ENCODE peak calls at places on chromosome 22, in four cellular contexts. One of them, this sample, is unnamed.

GRCh38 chr22:20424553-20424936 is 13.1 kb downstream of the SCARF2 start:
- DNase-seq in fibroblast of the aortic adventitia: no peak
- DNase-seq in activated CD8-positive, alpha-beta memory T cell treated with anti-CD3 and anti-CD28 coated beads, Interleukin-2, amount 10 ng/mL, durations not matched to agents 7 days and 5 days: no peak
- DNase-seq in NCI-H446 treated with DMSO at 0.1 percent for 48 hours: no peak
- DNase-seq in this sample: no peak

GRCh38 chr22:32473388-32473952 is 1.1 kb upstream of the FBXO7 start:
- DNase-seq in fibroblast of the aortic adventitia: peak; percentile 82
- DNase-seq in activated CD8-positive, alpha-beta memory T cell treated with anti-CD3 and anti-CD28 coated beads, Interleukin-2, amount 10 ng/mL, durations not matched to agents 7 days and 5 days: peak; percentile 67
- DNase-seq in NCI-H446 treated with DMSO at 0.1 percent for 48 hours: peak; percentile 50
- DNase-seq in this sample: peak; percentile 77

GRCh38 chr22:23068096-23068831 is 2.1 kb upstream of the GNAZ start:
- DNase-seq in fibroblast of the aortic adventitia: no peak
- DNase-seq in activated CD8-positive, alpha-beta memory T cell treated with anti-CD3 and anti-CD28 coated beads, Interleukin-2, amount 10 ng/mL, durations not matched to agents 7 days and 5 days: peak; percentile 34
- DNase-seq in NCI-H446 treated with DMSO at 0.1 percent for 48 hours: no peak
- DNase-seq in this sample: no peak

GRCh38 chr22:44395116-44396005 is 82.6 kb upstream of the SHISAL1 start:
- DNase-seq in fibroblast of the aortic adventitia: no peak
- DNase-seq in activated CD8-positive, alpha-beta memory T cell treated with anti-CD3 and anti-CD28 coated beads, Interleukin-2, amount 10 ng/mL, durations not matched to agents 7 days and 5 days: peak; percentile 4
- DNase-seq in NCI-H446 treated with DMSO at 0.1 percent for 48 hours: no peak
- DNase-seq in this sample: no peak

GRCh38 chr22:30424471-30425326 is 869 bp upstream of the MTFP1 start:
- DNase-seq in fibroblast of the aortic adventitia: no peak
- DNase-seq in activated CD8-positive, alpha-beta memory T cell treated with anti-CD3 and anti-CD28 coated beads, Interleukin-2, amount 10 ng/mL, durations not matched to agents 7 days and 5 days: peak; percentile 59
- DNase-seq in NCI-H446 treated with DMSO at 0.1 percent for 48 hours: no peak
- DNase-seq in this sample: peak; percentile 42

GRCh38 chr22:44972363-44973083 is 37.3 kb downstream of the PHF21B start:
- DNase-seq in fibroblast of the aortic adventitia: peak; percentile 24
- DNase-seq in activated CD8-positive, alpha-beta memory T cell treated with anti-CD3 and anti-CD28 coated beads, Interleukin-2, amount 10 ng/mL, durations not matched to agents 7 days and 5 days: no peak
- DNase-seq in NCI-H446 treated with DMSO at 0.1 percent for 48 hours: no peak
- DNase-seq in this sample: no peak

GRCh38 chr22:36088292-36088691 is 59.7 kb upstream of the RBFOX2 start:
- DNase-seq in fibroblast of the aortic adventitia: no peak
- DNase-seq in activated CD8-positive, alpha-beta memory T cell treated with anti-CD3 and anti-CD28 coated beads, Interleukin-2, amount 10 ng/mL, durations not matched to agents 7 days and 5 days: no peak
- DNase-seq in NCI-H446 treated with DMSO at 0.1 percent for 48 hours: no peak
- DNase-seq in this sample: no peak

GRCh38 chr22:41418717-41419116 is 27.9 kb downstream of the TOB2 start:
- DNase-seq in fibroblast of the aortic adventitia: no peak
- DNase-seq in activated CD8-positive, alpha-beta memory T cell treated with anti-CD3 and anti-CD28 coated beads, Interleukin-2, amount 10 ng/mL, durations not matched to agents 7 days and 5 days: no peak
- DNase-seq in NCI-H446 treated with DMSO at 0.1 percent for 48 hours: no peak
- DNase-seq in this sample: no peak

GRCh38 chr22:31897842-31898241 is 46.5 kb upstream of the YWHAH start:
- DNase-seq in fibroblast of the aortic adventitia: peak; percentile 35
- DNase-seq in activated CD8-positive, alpha-beta memory T cell treated with anti-CD3 and anti-CD28 coated beads, Interleukin-2, amount 10 ng/mL, durations not matched to agents 7 days and 5 days: no peak
- DNase-seq in NCI-H446 treated with DMSO at 0.1 percent for 48 hours: no peak
- DNase-seq in this sample: no peak

GRCh38 chr22:47194476-47195155 is 432.2 kb downstream of the TBC1D22A start:
- DNase-seq in fibroblast of the aortic adventitia: no peak
- DNase-seq in activated CD8-positive, alpha-beta memory T cell treated with anti-CD3 and anti-CD28 coated beads, Interleukin-2, amount 10 ng/mL, durations not matched to agents 7 days and 5 days: no peak
- DNase-seq in NCI-H446 treated with DMSO at 0.1 percent for 48 hours: no peak
- DNase-seq in this sample: no peak

GRCh38 chr22:49347376-49347775 is 480.3 kb downstream of the BRD1 start:
- DNase-seq in fibroblast of the aortic adventitia: no peak
- DNase-seq in activated CD8-positive, alpha-beta memory T cell treated with anti-CD3 and anti-CD28 coated beads, Interleukin-2, amount 10 ng/mL, durations not matched to agents 7 days and 5 days: no peak
- DNase-seq in NCI-H446 treated with DMSO at 0.1 percent for 48 hours: no peak
- DNase-seq in this sample: no peak

GRCh38 chr22:17523925-17524324 is 39.4 kb upstream of the SLC25A18 start:
- DNase-seq in fibroblast of the aortic adventitia: no peak
- DNase-seq in activated CD8-positive, alpha-beta memory T cell treated with anti-CD3 and anti-CD28 coated beads, Interleukin-2, amount 10 ng/mL, durations not matched to agents 7 days and 5 days: no peak
- DNase-seq in NCI-H446 treated with DMSO at 0.1 percent for 48 hours: no peak
- DNase-seq in this sample: no peak

GRCh38 chr22:30802202-30803166 is 107.8 kb downstream of the OSBP2 start:
- DNase-seq in fibroblast of the aortic adventitia: peak; percentile 85
- DNase-seq in activated CD8-positive, alpha-beta memory T cell treated with anti-CD3 and anti-CD28 coated beads, Interleukin-2, amount 10 ng/mL, durations not matched to agents 7 days and 5 days: peak; percentile 75
- DNase-seq in NCI-H446 treated with DMSO at 0.1 percent for 48 hours: peak; percentile 49
- DNase-seq in this sample: peak; percentile 90

GRCh38 chr22:48660795-48661740 is 1166.6 kb downstream of the BRD1 start:
- DNase-seq in fibroblast of the aortic adventitia: no peak
- DNase-seq in activated CD8-positive, alpha-beta memory T cell treated with anti-CD3 and anti-CD28 coated beads, Interleukin-2, amount 10 ng/mL, durations not matched to agents 7 days and 5 days: no peak
- DNase-seq in NCI-H446 treated with DMSO at 0.1 percent for 48 hours: no peak
- DNase-seq in this sample: no peak

GRCh38 chr22:21660904-21661303 is 4.9 kb upstream of the PPIL2 start:
- DNase-seq in fibroblast of the aortic adventitia: no peak
- DNase-seq in activated CD8-positive, alpha-beta memory T cell treated with anti-CD3 and anti-CD28 coated beads, Interleukin-2, amount 10 ng/mL, durations not matched to agents 7 days and 5 days: no peak
- DNase-seq in NCI-H446 treated with DMSO at 0.1 percent for 48 hours: no peak
- DNase-seq in this sample: no peak

This sample was measured in NCI-H526.